ENCODE peak calls at places on chromosomes 1 and 21, in five cellular contexts. T is K562, C is IMR-90, M is GM12878, S is hepatocyte. G is an unnamed sample.
A peak's percentile ranks its signal among the peaks of the same experiment; 100 is the strongest.

GRCh38 chr1:29230553-29231378 is at the start of gene MECR:
- DNase-seq in M (peak; percentile 82), C (peak; percentile 89), T (peak; percentile 98), S (peak; percentile 95), G (peak; percentile 58)

GRCh38 chr1:14862114-14862513 is 263.6 kb downstream of the KAZN start:
- DNase-seq in S (no peak), C (no peak), M (no peak), T (no peak), G (no peak)

GRCh38 chr21:35217504-35218060 is 168.5 kb upstream of the RUNX1 start:
- DNase-seq in C (peak; percentile 85), T (no peak), M (no peak), S (peak; percentile 52), G (peak; percentile 100)

GRCh38 chr1:36365310-36365895 is 20.3 kb downstream of the STK40 start:
- DNase-seq in M (no peak), S (no peak), T (no peak), C (peak; percentile 67), G (no peak)

GRCh38 chr1:230316864-230317745 is 109.0 kb downstream of the PGBD5 start:
- DNase-seq in M (no peak), C (no peak), S (no peak), T (no peak), G (no peak)

GRCh38 chr1:61157420-61157987 is 75.1 kb downstream of the NFIA start:
- DNase-seq in S (peak; percentile 48), T (no peak), M (no peak), C (peak; percentile 66), G (no peak)

GRCh38 chr1:115062542-115063004 is 26.7 kb downstream of the TSPAN2 start:
- DNase-seq in T (no peak), C (no peak), M (peak; percentile 23), S (peak; percentile 23), G (peak; percentile 86)

GRCh38 chr1:60903591-60903990 is 178.8 kb upstream of the NFIA start:
- DNase-seq in S (peak; percentile 37), T (no peak), C (no peak), M (no peak), G (no peak)

GRCh38 chr1:86450847-86451246 is 17.9 kb upstream of the CLCA1 start:
- DNase-seq in T (no peak), S (no peak), M (no peak), C (no peak), G (no peak)

GRCh38 chr1:231421616-231421970 is 494 bp downstream of the EGLN1 start:
- DNase-seq in T (no peak), M (no peak), C (peak; percentile 43), S (peak; percentile 74), G (no peak)

GRCh38 chr1:92953491-92953890 is 7.8 kb downstream of the DIPK1A start:
- DNase-seq in M (no peak), C (no peak), S (no peak), T (no peak), G (no peak)

GRCh38 chr1:31545927-31546540 is 30.3 kb upstream of the TINAGL1 start:
- DNase-seq in C (no peak), S (no peak), T (no peak), M (no peak), G (no peak)

GRCh38 chr1:159122005-159122621 is 45.5 kb upstream of the AIM2 start:
- DNase-seq in M (peak; percentile 19), S (no peak), T (no peak), C (peak; percentile 29), G (no peak)

GRCh38 chr1:77834771-77835334 is 53.6 kb upstream of the NEXN start:
- DNase-seq in M (no peak), S (peak; percentile 31), T (no peak), C (peak; percentile 72), G (no peak)

GRCh38 chr1:115678141-115678540 is 36.4 kb downstream of the VANGL1 start:
- DNase-seq in C (no peak), M (no peak), S (no peak), T (no peak), G (no peak)

GRCh38 chr1:192224386-192224785 is 66.1 kb downstream of the RGS18 start:
- DNase-seq in S (no peak), T (no peak), C (no peak), M (no peak), G (no peak)

GRCh38 chr1:109787845-109788605 is 24.3 kb upstream of the EPS8L3 start:
- DNase-seq in T (no peak), S (no peak), C (no peak), M (no peak), G (no peak)

GRCh38 chr21:22120616-22121266 is 1122.5 kb downstream of the NCAM2 start:
- DNase-seq in C (no peak), S (peak; percentile 9), M (no peak), T (peak; percentile 39), G (no peak)

GRCh38 chr1:150272379-150272840 is at the start of gene C1orf54:
- DNase-seq in M (no peak), C (peak; percentile 72), T (peak; percentile 65), S (peak; percentile 67), G (no peak)

GRCh38 chr1:221203224-221204054 is 324.2 kb downstream of the HLX start:
- DNase-seq in M (peak; percentile 30), C (peak; percentile 74), T (peak; percentile 76), S (peak; percentile 84), G (no peak)

GRCh38 chr1:97353094-97353493 is 567.7 kb downstream of the DPYD start:
- DNase-seq in S (no peak), M (no peak), T (no peak), C (no peak), G (no peak)

GRCh38 chr1:231950732-231951131 is 324.1 kb downstream of the DISC1 start:
- DNase-seq in T (no peak), C (no peak), M (no peak), S (no peak), G (no peak)

GRCh38 chr21:15741510-15741909 is 11.7 kb downstream of the USP25 start:
- DNase-seq in S (no peak), C (peak; percentile 67), T (no peak), M (no peak), G (no peak)

GRCh38 chr1:39947265-39947664 is 7.7 kb upstream of the MFSD2A start:
- DNase-seq in M (no peak), C (no peak), T (no peak), S (no peak), G (no peak)

GRCh38 chr1:211736351-211736915 is 61.0 kb upstream of the NEK2 start:
- DNase-seq in C (no peak), S (no peak), T (no peak), M (no peak), G (no peak)

GRCh38 chr21:15730484-15731242 is 881 bp downstream of the USP25 start:
- DNase-seq in M (no peak), S (peak; percentile 12), C (no peak), T (peak; percentile 32), G (no peak)

GRCh38 chr1:216210081-216210480 is 213.2 kb downstream of the USH2A start:
- DNase-seq in T (no peak), C (peak; percentile 69), S (no peak), M (no peak), G (no peak)

GRCh38 chr1:29716306-29716705 is 480.0 kb downstream of the PTPRU start:
- DNase-seq in C (no peak), M (no peak), T (no peak), S (no peak), G (no peak)

GRCh38 chr1:62396871-62397270 is 40.0 kb upstream of the USP1 start:
- DNase-seq in M (no peak), T (no peak), S (no peak), C (no peak), G (no peak)

GRCh38 chr1:161090617-161091016 is 1.3 kb upstream of the NECTIN4 start:
- DNase-seq in M (no peak), T (no peak), S (no peak), C (no peak), G (no peak)

GRCh38 chr1:167862432-167863076 is 51.4 kb downstream of the ADCY10 start:
- DNase-seq in M (no peak), T (peak; percentile 45), C (peak; percentile 90), S (no peak), G (no peak)

GRCh38 chr21:14321042-14321441 is 61.9 kb downstream of the HSPA13 start:
- DNase-seq in T (no peak), C (peak; percentile 0), S (no peak), M (no peak), G (no peak)

GRCh38 chr1:246170574-246171261 is 336.4 kb downstream of the SMYD3 start:
- DNase-seq in C (no peak), T (peak; percentile 78), M (no peak), S (no peak), G (no peak)
- H3K4me2 ChIP-seq in C (no peak overlapping the region), T (peak overlapping the region; percentile 48), M (no peak overlapping the region), S (no peak overlapping the region), G (no peak overlapping the region)

GRCh38 chr1:73736125-73736524 is 461.9 kb downstream of the LRRIQ3 start:
- DNase-seq in T (no peak), S (no peak), M (no peak), C (no peak), G (no peak)
- H3K27ac ChIP-seq in T (no peak overlapping the region), S (no peak overlapping the region), M (no peak overlapping the region), C (no peak overlapping the region), G (no peak overlapping the region)

GRCh38 chr1:26290416-26291261 is 10.8 kb downstream of the SH3BGRL3 start:
- DNase-seq in T (no peak), M (no peak), C (no peak), S (no peak), G (no peak)

GRCh38 chr1:26291433-26291832 is 11.5 kb downstream of the SH3BGRL3 start:
- DNase-seq in C (no peak), M (no peak), S (no peak), T (no peak), G (no peak)

GRCh38 chr1:26288311-26288941 is 8.5 kb downstream of the SH3BGRL3 start:
- DNase-seq in S (no peak), C (peak; percentile 30), M (no peak), T (peak; percentile 78), G (no peak)

GRCh38 chr1:26290061-26290415 is 10.2 kb downstream of the SH3BGRL3 start:
- DNase-seq in T (no peak), S (no peak), C (no peak), M (no peak), G (no peak)

GRCh38 chr1:26289158-26290059 is 9.5 kb downstream of the SH3BGRL3 start:
- DNase-seq in T (peak; percentile 14), S (no peak), C (no peak), M (no peak), G (no peak)
- H3K4me2 ChIP-seq in T (peak overlapping the region; percentile 2), S (no peak overlapping the region), C (no peak overlapping the region), M (peak overlapping the region; percentile 66), G (no peak overlapping the region)

GRCh38 chr1:1430114-1430982 is 5.1 kb upstream of the VWA1 start:
- DNase-seq in T (no peak), S (peak; percentile 74), C (peak; percentile 50), M (no peak), G (no peak)
- H3K27ac ChIP-seq in T (no peak overlapping the region), S (peak overlapping the region; percentile 96), C (peak overlapping the region; percentile 9), M (no peak overlapping the region), G (no peak overlapping the region)

GRCh38 chr1:117826551-117827078 is 102.8 kb downstream of the GDAP2 start:
- DNase-seq in S (no peak), M (no peak), T (no peak), C (peak; percentile 96), G (peak; percentile 83)
- H3K4me2 ChIP-seq in S (no peak overlapping the region), M (no peak overlapping the region), T (no peak overlapping the region), C (peak overlapping the region; percentile 32), G (peak overlapping the region; percentile 49)

GRCh38 chr1:10143961-10144485 is 66.3 kb upstream of the KIF1B start:
- DNase-seq in C (no peak), T (no peak), S (no peak), M (no peak), G (no peak)
- H3K27ac ChIP-seq in C (no peak overlapping the region), T (no peak overlapping the region), S (no peak overlapping the region), M (no peak overlapping the region), G (no peak overlapping the region)

G was measured in keratinocyte.